ENCODE peak calls at places on chromosomes 7 and 10, in ten cellular contexts. O is amniotic stem cell, Y is A673, H is cardiac fibroblast, Z is T-helper 9 cell, W is mucosa of descending colon, G is NB4, A is LoVo, B is BJ, S is EH. P is an unnamed sample.

GRCh38 chr10:68163735-68164134 is 54.4 kb downstream of the MYPN start:
- DNase-seq in A (no peak), S (no peak), W (peak), G (no peak), H (no peak), B (no peak), Y (no peak), O (no peak), Z (no peak), P (no peak)

GRCh38 chr10:95864906-95865813 is 42.6 kb upstream of the CC2D2B start:
- DNase-seq in W (peak), Z (no peak), H (peak), A (peak), S (peak), Y (peak), G (peak), O (peak), B (peak), P (peak)

GRCh38 chr10:116444527-116445142 is 17.0 kb downstream of the PNLIPRP3 start:
- DNase-seq in O (no peak), Y (peak), H (peak), Z (no peak), G (peak), W (peak), A (peak), S (peak), B (no peak), P (no peak)

GRCh38 chr10:23754179-23754578 is 315.3 kb downstream of the OTUD1 start:
- DNase-seq in Y (peak), Z (no peak), A (no peak), H (no peak), B (no peak), W (no peak), G (no peak), S (no peak), O (no peak), P (no peak)

GRCh38 chr10:49174261-49174925 is 13.8 kb downstream of the TMEM273 start:
- DNase-seq in H (no peak), B (no peak), Z (no peak), S (no peak), A (no peak), W (no peak), G (no peak), O (no peak), Y (no peak), P (no peak)

GRCh38 chr7:24609059-24609458 is 35.8 kb downstream of the PALS2 start:
- DNase-seq in Z (no peak), A (no peak), O (no peak), G (no peak), H (peak), Y (no peak), S (peak), W (no peak), B (no peak), P (no peak)

GRCh38 chr10:133474833-133475734 is 21.3 kb downstream of the SCART1 start:
- DNase-seq in Y (no peak), S (no peak), G (no peak), Z (peak), H (no peak), A (no peak), O (no peak), W (peak), B (no peak), P (no peak)

GRCh38 chr7:670501-671390 is 55.8 kb upstream of the DNAAF5 start:
- DNase-seq in W (no peak), B (no peak), S (no peak), A (no peak), Y (no peak), O (no peak), G (no peak), H (no peak), Z (no peak), P (no peak)

GRCh38 chr10:98380493-98381339 is 34.3 kb downstream of the PYROXD2 start:
- DNase-seq in Y (no peak), Z (no peak), S (no peak), A (no peak), W (no peak), B (no peak), H (no peak), O (no peak), G (no peak), P (no peak)

GRCh38 chr10:74932648-74933047 is 106.2 kb downstream of the KAT6B start:
- DNase-seq in A (no peak), S (peak), B (no peak), G (no peak), Y (no peak), O (no peak), H (no peak), Z (no peak), W (peak), P (no peak)

GRCh38 chr10:133178357-133179127 is 18.5 kb downstream of the KNDC1 start:
- DNase-seq in Z (no peak), O (no peak), W (no peak), G (no peak), Y (no peak), H (no peak), S (no peak), B (no peak), A (no peak), P (no peak)

P was measured in GF-D8.